ENCODE peak calls at places on chromosomes 5 and 9, in ten cellular contexts. W, X, P, C, R, Z, O, M, S and Q are unnamed samples.

GRCh38 chr5:15968994-15969393 is 210.6 kb downstream of the MARCHF11 start:
- DNase-seq in X (no peak), W (no peak), C (no peak), Z (no peak), P (no peak), S (no peak), R (no peak), O (no peak), M (no peak), Q (no peak)

GRCh38 chr9:117120061-117120460 is 294.8 kb downstream of the ASTN2 start:
- DNase-seq in X (no peak), W (no peak), R (no peak), P (no peak), O (no peak), M (peak; percentile 4), Z (no peak), C (no peak), S (no peak), Q (no peak)

GRCh38 chr5:71907589-71908145 is 188.6 kb downstream of the CARTPT start:
- DNase-seq in M (no peak), C (no peak), S (no peak), P (no peak), W (no peak), X (no peak), O (no peak), Z (no peak), R (no peak), Q (no peak)

GRCh38 chr9:87564706-87565335 is 67.2 kb downstream of the DAPK1 start:
- DNase-seq in X (no peak), W (no peak), Z (no peak), M (no peak), S (no peak), O (no peak), C (no peak), P (no peak), R (no peak), Q (no peak)

GRCh38 chr5:134041570-134042411 is 37.0 kb upstream of the VDAC1 start:
- DNase-seq in P (no peak), S (no peak), C (no peak), W (no peak), X (no peak), M (no peak), O (no peak), Z (no peak), R (no peak), Q (no peak)

GRCh38 chr9:81492710-81493447 is 196.5 kb downstream of the TLE1 start:
- DNase-seq in R (no peak), W (peak; percentile 98), M (peak; percentile 100), X (no peak), S (no peak), O (no peak), P (peak; percentile 59), Z (peak; percentile 98), C (no peak), Q (no peak)

GRCh38 chr9:128552744-128553221 is 396 bp downstream of the SPTAN1 start:
- DNase-seq in C (peak; percentile 78), W (no peak), X (peak; percentile 48), P (no peak), R (peak; percentile 56), O (no peak), S (peak; percentile 57), M (peak; percentile 32), Z (no peak), Q (peak; percentile 69)

GRCh38 chr5:74641778-74642542 is 1.4 kb upstream of the ENC1 start:
- DNase-seq in R (no peak), Z (peak; percentile 77), S (peak; percentile 59), P (peak; percentile 81), W (peak; percentile 62), M (peak; percentile 82), X (peak; percentile 52), O (no peak), C (no peak), Q (peak; percentile 67)

GRCh38 chr5:135395451-135395850 is 3.6 kb downstream of the MACROH2A1 start:
- DNase-seq in M (no peak), O (no peak), W (no peak), S (no peak), R (no peak), C (peak; percentile 63), X (no peak), Z (no peak), P (no peak), Q (no peak)

GRCh38 chr5:169757016-169757415 is 119.9 kb downstream of the DOCK2 start:
- DNase-seq in R (no peak), C (no peak), P (no peak), S (no peak), W (no peak), M (peak; percentile 52), Z (peak; percentile 27), X (no peak), O (no peak), Q (no peak)

GRCh38 chr9:137680445-137681358 is 61.9 kb downstream of the EHMT1 start:
- DNase-seq in R (no peak), M (no peak), P (no peak), S (no peak), C (peak; percentile 20), W (no peak), X (no peak), Z (no peak), O (no peak), Q (no peak)

GRCh38 chr5:83102581-83102980 is 25.2 kb downstream of the XRCC4 start:
- DNase-seq in W (no peak), R (no peak), X (no peak), M (peak; percentile 63), Z (peak; percentile 13), P (no peak), S (no peak), C (no peak), O (no peak), Q (no peak)

DNA sequence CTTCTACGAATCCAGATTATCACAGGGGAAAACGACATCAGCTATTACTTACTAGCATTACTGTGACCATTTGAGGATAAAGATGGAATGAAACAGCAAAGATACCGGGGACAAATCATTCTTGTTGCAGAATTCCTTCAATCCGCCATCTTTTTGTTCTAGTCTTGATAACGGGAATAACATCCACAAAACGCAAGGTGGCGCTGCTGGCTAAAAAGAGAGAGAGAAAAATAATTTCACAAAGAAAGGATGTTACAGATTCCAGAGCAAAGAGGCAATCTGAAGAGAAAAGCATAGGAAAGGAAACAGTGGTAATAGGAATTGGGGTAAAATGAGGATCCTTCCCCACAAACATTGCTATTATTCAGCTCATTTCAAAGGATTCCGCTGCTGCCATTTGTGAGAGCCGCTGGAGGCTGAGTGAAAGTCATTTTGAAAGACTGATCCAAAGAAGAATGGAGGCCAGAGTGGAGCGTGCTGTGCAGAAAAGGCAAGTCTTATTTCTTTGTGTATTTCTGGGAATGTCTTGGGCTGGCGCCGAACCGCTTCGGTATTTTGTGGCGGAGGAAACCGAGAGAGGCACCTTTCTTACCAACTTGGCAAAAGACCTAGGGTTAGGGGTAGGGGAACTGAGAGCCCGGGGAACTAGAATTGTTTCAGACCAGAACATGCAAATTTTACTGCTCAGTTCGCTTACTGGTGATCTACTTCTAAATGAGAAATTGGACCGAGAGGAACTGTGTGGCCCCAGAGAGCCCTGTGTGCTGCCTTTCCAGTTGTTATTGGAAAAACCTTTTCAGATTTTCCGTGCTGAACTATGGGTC is at the start of gene PCDHB7:
- DNase-seq in M (peak; percentile 3), S (peak; percentile 40), O (no peak), X (no peak), C (peak; percentile 27), Z (no peak), W (no peak), R (no peak), P (no peak), Q (no peak)
- TF ChIP-seq CTCF in M (peak; percentile 24), S (peak; percentile 49), O (no peak), X (peak; percentile 34), C (peak; percentile 43), Z (peak; percentile 46), W (peak; percentile 37), R (peak; percentile 35), P (peak; percentile 73), Q (no peak)

GRCh38 chr9:79184821-79185220 is 386.9 kb upstream of the TLE4 start:
- DNase-seq in W (no peak), O (no peak), M (peak; percentile 79), X (no peak), Z (no peak), S (no peak), R (no peak), P (no peak), C (no peak), Q (no peak)
- H3K27ac ChIP-seq in W (no peak overlapping the region), O (no peak overlapping the region), M (no peak overlapping the region), X (no peak overlapping the region), Z (no peak overlapping the region), S (no peak overlapping the region), R (no peak overlapping the region), P (no peak overlapping the region), C (no peak overlapping the region), Q (no peak overlapping the region)

GRCh38 chr9:134429481-134429880 is 103.2 kb downstream of the RXRA start:
- DNase-seq in R (no peak), S (no peak), W (no peak), X (no peak), P (no peak), C (no peak), O (no peak), Z (no peak), M (no peak), Q (no peak)
- H3K4me3 ChIP-seq in R (no peak overlapping the region), S (no peak overlapping the region), W (no peak overlapping the region), X (no peak overlapping the region), P (no peak overlapping the region), C (no peak overlapping the region), O (no peak overlapping the region), Z (no peak overlapping the region), M (no peak overlapping the region), Q (no peak overlapping the region)

GRCh38 chr5:142545653-142546322 is 140.1 kb downstream of the FGF1 start:
- DNase-seq in S (no peak), P (no peak), Z (peak; percentile 56), X (no peak), W (no peak), R (no peak), M (peak; percentile 52), O (no peak), C (no peak), Q (no peak)

GRCh38 chr5:142540774-142541466 is 145.0 kb downstream of the FGF1 start:
- DNase-seq in O (peak; percentile 17), M (peak; percentile 36), X (peak; percentile 61), R (peak; percentile 64), Z (peak; percentile 61), S (peak; percentile 75), W (no peak), P (no peak), C (no peak), Q (no peak)

GRCh38 chr5:142543951-142544753 is 141.7 kb downstream of the FGF1 start:
- DNase-seq in O (no peak), C (no peak), X (no peak), M (peak; percentile 36), W (no peak), R (no peak), Z (no peak), S (no peak), P (no peak), Q (no peak)

GRCh38 chr5:142544946-142545652 is 140.8 kb downstream of the FGF1 start:
- DNase-seq in M (peak; percentile 62), S (no peak), P (no peak), W (no peak), Z (peak; percentile 48), X (no peak), R (no peak), C (no peak), O (no peak), Q (no peak)

DNA sequence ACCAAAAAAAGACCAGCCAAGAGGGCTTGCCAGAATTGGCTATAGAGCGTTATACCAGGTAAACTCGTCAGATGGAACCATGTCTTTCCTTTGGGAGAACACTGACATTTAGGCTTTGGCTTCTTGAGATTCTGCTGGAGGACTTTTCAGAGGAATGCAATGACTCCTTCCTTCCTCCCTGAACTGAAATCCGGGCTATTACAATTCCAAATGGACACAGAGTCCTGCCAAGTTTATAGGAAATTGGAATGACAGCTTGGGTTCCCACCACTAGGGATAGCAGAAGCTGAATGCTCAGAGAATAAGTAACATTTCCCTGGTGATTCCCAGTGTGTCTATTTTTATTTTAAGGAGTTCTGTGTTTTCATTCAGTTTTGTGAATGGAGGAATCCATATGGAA is 143.0 kb downstream of the FGF1 start:
- DNase-seq in M (peak; percentile 37), S (peak; percentile 61), Z (no peak), O (no peak), C (no peak), P (no peak), X (peak; percentile 28), R (no peak), W (no peak), Q (no peak)
- TF ChIP-seq CTCF in M (peak; percentile 16), S (peak; percentile 28), Z (peak; percentile 37), O (no peak), C (no peak), P (no peak), X (peak; percentile 39), R (no peak), W (peak; percentile 23), Q (no peak)